ENCODE peak calls at places on chromosomes 13 and 19, in nine cellular contexts. I is tibial artery; T is cardiac muscle cell; A is activated CD4-positive, alpha-beta T cell treated with anti-CD3 and anti-CD28 coated beads for 24 hours; B is GDM1; U is COR-L47; Y is T47D; C is NCI-H1105; G is HFFc6. R is an unnamed sample.

GRCh38 chr13:38902551-38902950 is 88.1 kb downstream of the STOML3 start:
- DNase-seq in I (no peak), T (no peak), A (no peak), B (no peak), U (peak; percentile 77), Y (no peak), C (peak; percentile 72), G (no peak), R (no peak)

GRCh38 chr19:18007605-18007938 is 398 bp upstream of the ARRDC2 start:
- DNase-seq in I (no peak), T (no peak), A (no peak), B (no peak), U (no peak), Y (no peak), C (no peak), G (no peak), R (no peak)

GRCh38 chr13:49840266-49840665 is 47.8 kb upstream of the KPNA3 start:
- DNase-seq in I (no peak), T (no peak), A (no peak), B (peak; percentile 23), U (no peak), Y (no peak), C (no peak), G (no peak), R (no peak)

GRCh38 chr13:28320884-28321574 is 173.9 kb downstream of the FLT1 start:
- DNase-seq in I (no peak), T (no peak), A (no peak), B (no peak), U (peak; percentile 18), Y (no peak), C (no peak), G (no peak), R (no peak)

GRCh38 chr13:44561352-44561751 is 14.8 kb downstream of the TSC22D1 start:
- DNase-seq in I (no peak), T (no peak), A (no peak), B (no peak), U (no peak), Y (no peak), C (no peak), G (no peak), R (no peak)

GRCh38 chr19:5967994-5968430 is 9.9 kb downstream of the RANBP3 start:
- DNase-seq in I (peak; percentile 74), T (peak; percentile 90), A (peak; percentile 49), B (peak; percentile 28), U (peak; percentile 45), Y (peak; percentile 65), C (peak; percentile 32), G (peak; percentile 74), R (peak; percentile 60)

GRCh38 chr13:100269837-100270236 is 180.9 kb downstream of the PCCA start:
- DNase-seq in I (peak; percentile 73), T (peak; percentile 92), A (no peak), B (no peak), U (no peak), Y (no peak), C (no peak), G (peak; percentile 13), R (peak; percentile 56)

GRCh38 chr13:74560325-74560724 is 426.1 kb upstream of the KLF12 start:
- DNase-seq in I (no peak), T (no peak), A (no peak), B (no peak), U (no peak), Y (no peak), C (no peak), G (no peak), R (no peak)

GRCh38 chr13:48531416-48532145 is 1.3 kb downstream of the RCBTB2 start:
- DNase-seq in I (no peak), T (no peak), A (no peak), B (no peak), U (no peak), Y (no peak), C (no peak), G (no peak), R (no peak)

GRCh38 chr13:113533441-113533840 is 42.9 kb upstream of the DCUN1D2 start:
- DNase-seq in I (no peak), T (no peak), A (no peak), B (no peak), U (no peak), Y (no peak), C (no peak), G (no peak), R (no peak)

GRCh38 chr19:391199-391557 is 17.8 kb downstream of the C2CD4C start:
- DNase-seq in I (no peak), T (no peak), A (no peak), B (no peak), U (no peak), Y (no peak), C (no peak), G (no peak), R (no peak)

GRCh38 chr19:32201661-32202060 is 143.7 kb upstream of the ZNF507 start:
- DNase-seq in I (no peak), T (peak; percentile 11), A (no peak), B (no peak), U (no peak), Y (no peak), C (no peak), G (no peak), R (no peak)

GRCh38 chr13:20424959-20425358 is 100.7 kb downstream of the CRYL1 start:
- DNase-seq in I (no peak), T (peak; percentile 70), A (no peak), B (peak; percentile 87), U (no peak), Y (no peak), C (no peak), G (no peak), R (no peak)

GRCh38 chr19:19628499-19629134 is 597 bp upstream of the LPAR2 start:
- DNase-seq in I (no peak), T (peak; percentile 87), A (no peak), B (no peak), U (no peak), Y (no peak), C (peak; percentile 90), G (no peak), R (no peak)

GRCh38 chr13:38535271-38535670 is 151.6 kb upstream of the FREM2 start:
- DNase-seq in I (no peak), T (no peak), A (no peak), B (no peak), U (peak; percentile 83), Y (no peak), C (peak; percentile 60), G (no peak), R (no peak)

GRCh38 chr19:41922220-41922576 is 6.1 kb downstream of the ERFL start:
- DNase-seq in I (no peak), T (no peak), A (no peak), B (no peak), U (no peak), Y (no peak), C (no peak), G (no peak), R (no peak)

GRCh38 chr19:6738726-6739389 is 622 bp upstream of the TRIP10 start:
- DNase-seq in I (peak; percentile 57), T (no peak), A (no peak), B (no peak), U (no peak), Y (no peak), C (no peak), G (no peak), R (peak; percentile 77)

GRCh38 chr13:45482571-45483173 is 17.9 kb downstream of the COG3 start:
- DNase-seq in I (no peak), T (peak; percentile 43), A (no peak), B (no peak), U (no peak), Y (no peak), C (no peak), G (peak; percentile 21), R (no peak)

GRCh38 chr19:14033946-14034345 is 2.4 kb downstream of the IL27RA start:
- DNase-seq in I (no peak), T (no peak), A (no peak), B (no peak), U (no peak), Y (no peak), C (no peak), G (no peak), R (no peak)

GRCh38 chr13:94968040-94968756 is 255.9 kb upstream of the SOX21 start:
- DNase-seq in I (no peak), T (peak; percentile 7), A (no peak), B (no peak), U (no peak), Y (no peak), C (no peak), G (no peak), R (no peak)

GRCh38 chr19:2982983-2983350 is 5.6 kb downstream of the TLE6 start:
- DNase-seq in I (peak; percentile 96), T (peak; percentile 97), A (no peak), B (no peak), U (peak; percentile 92), Y (no peak), C (peak; percentile 96), G (peak; percentile 47), R (no peak)

GRCh38 chr19:5282926-5283325 is 57.7 kb downstream of the PTPRS start:
- DNase-seq in I (peak; percentile 81), T (no peak), A (no peak), B (no peak), U (no peak), Y (no peak), C (no peak), G (no peak), R (no peak)

GRCh38 chr19:37635076-37636056 is 19.9 kb downstream of the ZFP30 start:
- DNase-seq in I (no peak), T (no peak), A (no peak), B (no peak), U (no peak), Y (no peak), C (no peak), G (no peak), R (no peak)

GRCh38 chr13:21219044-21219381 is 42.6 kb downstream of the MRPL57 start:
- DNase-seq in I (no peak), T (no peak), A (no peak), B (no peak), U (no peak), Y (no peak), C (no peak), G (no peak), R (no peak)

GRCh38 chr13:33931397-33931987 is 113.5 kb downstream of the RFC3 start:
- DNase-seq in I (no peak), T (peak; percentile 76), A (no peak), B (peak; percentile 9), U (peak; percentile 68), Y (peak; percentile 8), C (no peak), G (peak; percentile 40), R (peak; percentile 58)

GRCh38 chr13:62997038-62997619 is 1581.5 kb upstream of the PCDH20 start:
- DNase-seq in I (no peak), T (no peak), A (no peak), B (peak; percentile 55), U (no peak), Y (no peak), C (no peak), G (no peak), R (no peak)

GRCh38 chr19:29285878-29286277 is 72.9 kb upstream of the UQCRFS1 start:
- DNase-seq in I (no peak), T (peak; percentile 3), A (no peak), B (no peak), U (peak; percentile 55), Y (no peak), C (peak; percentile 4), G (no peak), R (no peak)

R was measured in HFF-Myc.